ENCODE peak calls at places on chromosomes 11 and 22, in seven cellular contexts. T is CD8-positive, alpha-beta memory T cell; W is mammary epithelial cell; G is HL-60; K is AG04450; Q is tibial artery; N is right lobe of liver. C is an unnamed sample.

GRCh38 chr22:35914665-35915476 is 113.8 kb downstream of the RBFOX2 start:
- DNase-seq in K (peak; percentile 75), W (peak; percentile 91), T (no peak), N (peak; percentile 69), G (no peak), Q (peak; percentile 76), C (peak; percentile 89)

GRCh38 chr11:119797137-119797611 is 68.2 kb upstream of the NECTIN1 start:
- DNase-seq in G (no peak), Q (no peak), T (no peak), N (no peak), K (no peak), W (no peak), C (no peak)

GRCh38 chr11:117933930-117934329 is 4.7 kb upstream of the TMPRSS13 start:
- DNase-seq in Q (peak; percentile 20), K (no peak), N (no peak), W (no peak), T (no peak), G (no peak), C (no peak)

GRCh38 chr11:72575533-72576170 is 98.6 kb downstream of the PDE2A start:
- DNase-seq in N (peak; percentile 39), G (no peak), W (no peak), T (no peak), K (no peak), Q (peak; percentile 58), C (no peak)

GRCh38 chr11:721913-722811 is 16.1 kb downstream of the EPS8L2 start:
- DNase-seq in K (no peak), G (peak; percentile 82), N (peak; percentile 58), W (no peak), Q (peak; percentile 71), T (peak; percentile 32), C (no peak)

GRCh38 chr11:71311928-71312510 is 59.6 kb upstream of the SHANK2 start:
- DNase-seq in W (no peak), Q (peak; percentile 19), N (peak; percentile 78), T (no peak), G (no peak), K (no peak), C (no peak)

GRCh38 chr22:39219071-39220050 is 25.4 kb downstream of the PDGFB start:
- DNase-seq in Q (peak; percentile 27), W (no peak), T (no peak), G (no peak), K (no peak), N (no peak), C (no peak)

GRCh38 chr22:41781508-41781906 is 19.0 kb upstream of the CCDC134 start:
- DNase-seq in N (no peak), K (no peak), Q (no peak), G (no peak), T (no peak), W (no peak), C (no peak)

GRCh38 chr22:37893583-37893983 is 12.5 kb upstream of the MICALL1 start:
- DNase-seq in Q (no peak), K (no peak), G (no peak), W (no peak), N (no peak), T (no peak), C (no peak)

GRCh38 chr11:111674941-111675340 is 72.7 kb downstream of the SIK2 start:
- DNase-seq in T (no peak), W (no peak), K (no peak), G (no peak), N (no peak), Q (no peak), C (peak; percentile 25)

GRCh38 chr11:47466701-47467250 is 17.8 kb upstream of the RAPSN start:
- DNase-seq in T (no peak), Q (peak; percentile 62), N (peak; percentile 80), W (no peak), G (no peak), K (no peak), C (no peak)

GRCh38 chr11:117909611-117910382 is 19.4 kb downstream of the TMPRSS13 start:
- DNase-seq in T (no peak), W (no peak), Q (peak; percentile 54), K (no peak), G (no peak), N (peak; percentile 39), C (no peak)

GRCh38 chr11:118923721-118924587 is 1.8 kb downstream of the BCL9L start:
- DNase-seq in G (no peak), T (peak; percentile 45), N (no peak), K (no peak), Q (peak; percentile 67), W (peak; percentile 35), C (peak; percentile 32)

GRCh38 chr11:110447897-110448522 is 18.3 kb downstream of the FDX1 start:
- DNase-seq in G (no peak), T (no peak), Q (no peak), N (no peak), K (no peak), W (peak; percentile 21), C (peak; percentile 88)

GRCh38 chr11:63763506-63764200 is 4.9 kb downstream of the ZFTA start:
- DNase-seq in T (no peak), Q (peak; percentile 70), G (no peak), N (peak; percentile 78), W (no peak), K (no peak), C (no peak)

GRCh38 chr11:63761173-63761572 is 7.4 kb downstream of the ZFTA start:
- DNase-seq in T (no peak), Q (no peak), G (no peak), K (no peak), N (no peak), W (no peak), C (no peak)

GRCh38 chr11:63764201-63764711 is 4.3 kb downstream of the ZFTA start:
- DNase-seq in K (no peak), T (no peak), G (no peak), Q (no peak), W (no peak), N (no peak), C (no peak)

GRCh38 chr11:63761870-63762661 is 6.5 kb downstream of the ZFTA start:
- DNase-seq in K (no peak), W (no peak), T (no peak), N (peak; percentile 46), G (no peak), Q (no peak), C (no peak)

GRCh38 chr11:63762662-63763505 is 5.7 kb downstream of the ZFTA start:
- DNase-seq in Q (peak; percentile 75), T (no peak), G (no peak), N (peak; percentile 61), K (no peak), W (no peak), C (peak; percentile 33)
- H3K4me3 ChIP-seq in Q (peak overlapping the region; percentile 55), T (no peak overlapping the region), G (no peak overlapping the region), N (peak overlapping the region; percentile 76), K (no peak overlapping the region), W (no peak overlapping the region), C (peak overlapping the region; percentile 56)

DNA sequence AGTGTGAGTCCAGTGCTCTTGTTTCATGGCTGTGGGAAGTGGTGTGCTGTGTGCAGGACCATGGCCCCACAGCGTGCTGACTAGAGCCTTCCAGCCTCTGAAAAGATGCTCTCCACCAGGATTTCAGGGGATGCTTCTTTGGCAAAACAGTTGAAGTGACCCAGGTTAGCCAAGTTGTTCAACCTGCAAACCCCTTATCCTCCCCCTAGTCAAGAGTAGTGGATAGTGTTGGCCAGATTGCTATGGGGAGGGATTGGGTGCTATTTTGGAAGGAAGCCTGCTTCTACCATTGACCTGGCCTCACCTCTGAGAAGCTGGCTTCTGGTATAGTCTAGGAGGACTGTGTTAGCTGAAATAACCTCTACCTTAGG is 1.7 kb downstream of the MICAL2 start:
- DNase-seq in T (no peak), W (peak; percentile 24), N (no peak), K (no peak), Q (no peak), G (no peak), C (no peak)
- H3K4me3 ChIP-seq in T (no peak overlapping the region), W (peak overlapping the region; percentile 76), N (no peak overlapping the region), K (peak overlapping the region; percentile 94), Q (peak overlapping the region; percentile 89), G (no peak overlapping the region), C (peak overlapping the region; percentile 93)

GRCh38 chr11:46120361-46120710 is 918 bp downstream of the PHF21A start:
- DNase-seq in K (no peak), G (peak; percentile 7), W (no peak), T (peak; percentile 5), Q (peak; percentile 67), N (peak; percentile 54), C (no peak)
- H3K4me3 ChIP-seq in K (peak overlapping the region; percentile 79), G (peak overlapping the region; percentile 66), W (peak overlapping the region; percentile 73), T (peak overlapping the region; percentile 81), Q (peak overlapping the region; percentile 83), N (peak overlapping the region; percentile 79), C (peak overlapping the region; percentile 80)

GRCh38 chr11:116192509-116193206 is 580.1 kb downstream of the BUD13 start:
- DNase-seq in T (no peak), N (no peak), K (no peak), G (no peak), W (no peak), Q (no peak), C (no peak)

GRCh38 chr11:116194156-116194904 is 578.5 kb downstream of the BUD13 start:
- DNase-seq in K (no peak), T (no peak), Q (no peak), N (no peak), W (no peak), G (no peak), C (no peak)

GRCh38 chr11:116190861-116191260 is 581.9 kb downstream of the BUD13 start:
- DNase-seq in T (no peak), G (no peak), K (no peak), W (no peak), N (no peak), Q (no peak), C (no peak)

GRCh38 chr11:116190206-116190605 is 582.6 kb downstream of the BUD13 start:
- DNase-seq in Q (no peak), K (no peak), N (no peak), W (no peak), G (no peak), T (no peak), C (no peak)

DNA sequence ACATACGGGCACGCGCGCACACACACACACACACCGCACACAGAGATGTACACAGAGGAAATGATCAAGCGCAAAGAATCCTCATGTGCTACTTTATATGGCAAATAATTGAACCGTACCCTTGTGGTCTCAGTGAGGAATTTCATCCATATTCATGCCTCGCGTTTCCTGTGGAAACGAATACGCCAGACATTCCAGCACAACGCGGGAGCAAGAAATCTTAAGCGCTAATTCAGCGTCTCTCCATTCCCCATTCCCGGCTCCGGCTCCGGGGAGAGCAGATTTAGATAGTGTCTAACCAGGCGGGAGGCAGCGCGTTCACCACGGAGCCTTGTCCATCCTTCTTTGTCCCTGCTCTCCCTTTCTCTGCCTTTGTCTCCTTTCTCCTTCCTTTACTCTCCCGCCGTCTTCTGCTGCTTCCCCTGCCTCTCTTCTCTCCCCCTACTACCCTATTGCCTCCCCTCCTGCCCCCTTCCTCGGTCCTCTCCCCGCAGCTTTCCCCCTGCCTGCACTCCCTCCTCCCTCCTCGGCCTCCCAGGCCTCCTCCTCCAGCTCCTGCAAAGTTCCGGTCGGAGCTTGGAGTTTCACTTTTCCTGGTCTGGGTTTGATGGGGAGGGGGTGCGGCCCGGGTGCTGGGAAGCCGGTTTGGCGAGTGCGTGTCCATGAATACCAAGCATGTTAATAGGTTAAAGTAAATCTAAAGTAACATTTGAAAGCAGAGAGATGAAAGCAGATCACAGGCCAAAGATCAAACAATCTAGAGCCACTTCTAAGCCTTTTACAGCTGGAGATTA is 579.3 kb downstream of the BUD13 start:
- DNase-seq in Q (no peak), T (no peak), N (no peak), G (no peak), W (peak; percentile 2), K (peak; percentile 36), C (peak; percentile 49)
- H3K4me3 ChIP-seq in Q (peak overlapping the region; percentile 45), T (no peak overlapping the region), N (peak overlapping the region; percentile 24), G (no peak overlapping the region), W (peak overlapping the region; percentile 24), K (peak overlapping the region; percentile 61), C (peak overlapping the region; percentile 55)

GRCh38 chr22:45524966-45525365 is 22.3 kb downstream of the FBLN1 start:
- DNase-seq in G (no peak), N (no peak), K (no peak), W (no peak), T (no peak), Q (no peak), C (no peak)
- H3K4me3 ChIP-seq in G (no peak overlapping the region), N (no peak overlapping the region), K (no peak overlapping the region), W (no peak overlapping the region), T (no peak overlapping the region), Q (no peak overlapping the region), C (no peak overlapping the region)